ENCODE peak calls at places on chromosome 10, in seven cellular contexts. Q, J, T, B, H, K and F are unnamed samples.

GRCh38 chr10:101512741-101513140 is 75.3 kb downstream of the POLL start:
- DNase-seq in Q (no peak), J (no peak), T (no peak), B (no peak), H (no peak), K (no peak), F (no peak)

GRCh38 chr10:45423976-45424499 is 50.0 kb downstream of the ALOX5 start:
- DNase-seq in Q (no peak), J (no peak), T (no peak), B (no peak), H (no peak), K (no peak), F (peak; percentile 19)

GRCh38 chr10:86091216-86091615 is 275.4 kb downstream of the GRID1 start:
- DNase-seq in Q (no peak), J (no peak), T (no peak), B (no peak), H (no peak), K (no peak), F (no peak)

GRCh38 chr10:5643356-5643755 is 23.0 kb downstream of the ASB13 start:
- DNase-seq in Q (no peak), J (no peak), T (no peak), B (no peak), H (no peak), K (no peak), F (no peak)

GRCh38 chr10:69222157-69223027 is 2.3 kb downstream of the HKDC1 start:
- DNase-seq in Q (peak; percentile 29), J (peak; percentile 75), T (peak; percentile 79), B (no peak), H (peak; percentile 88), K (peak; percentile 28), F (peak; percentile 81)

GRCh38 chr10:30647089-30647488 is 17.5 kb upstream of the LYZL2 start:
- DNase-seq in Q (no peak), J (no peak), T (no peak), B (no peak), H (no peak), K (no peak), F (no peak)

GRCh38 chr10:91137822-91138221 is 82.6 kb upstream of the PCGF5 start:
- DNase-seq in Q (peak; percentile 57), J (no peak), T (no peak), B (no peak), H (no peak), K (no peak), F (no peak)

GRCh38 chr10:123402656-123403055 is 248.5 kb downstream of the BUB3 start:
- DNase-seq in Q (no peak), J (no peak), T (peak; percentile 58), B (no peak), H (no peak), K (peak; percentile 68), F (no peak)

GRCh38 chr10:77459905-77460304 is 177.7 kb downstream of the KCNMA1 start:
- DNase-seq in Q (no peak), J (no peak), T (no peak), B (no peak), H (no peak), K (no peak), F (no peak)

GRCh38 chr10:119416855-119417254 is 125.7 kb downstream of the RGS10 start:
- DNase-seq in Q (peak; percentile 68), J (peak; percentile 57), T (peak; percentile 74), B (peak; percentile 73), H (peak; percentile 62), K (peak; percentile 69), F (peak; percentile 95)

GRCh38 chr10:60048146-60048545 is 141.8 kb upstream of the CCDC6 start:
- DNase-seq in Q (peak; percentile 37), J (no peak), T (no peak), B (peak; percentile 54), H (no peak), K (no peak), F (peak; percentile 62)

GRCh38 chr10:45395554-45395953 is 21.5 kb downstream of the ALOX5 start:
- DNase-seq in Q (no peak), J (no peak), T (no peak), B (no peak), H (no peak), K (no peak), F (no peak)

GRCh38 chr10:61195219-61195618 is 251.2 kb upstream of the RHOBTB1 start:
- DNase-seq in Q (no peak), J (no peak), T (no peak), B (no peak), H (no peak), K (no peak), F (no peak)

GRCh38 chr10:22803201-22803895 is 89.0 kb upstream of the PIP4K2A start:
- DNase-seq in Q (no peak), J (no peak), T (no peak), B (no peak), H (no peak), K (no peak), F (no peak)

GRCh38 chr10:70903262-70903921 is 15.0 kb upstream of the PCBD1 start:
- DNase-seq in Q (peak; percentile 67), J (peak; percentile 58), T (peak; percentile 63), B (peak; percentile 78), H (no peak), K (no peak), F (peak; percentile 95)

GRCh38 chr10:12549297-12549696 is 199.9 kb downstream of the CAMK1D start:
- DNase-seq in Q (no peak), J (no peak), T (no peak), B (no peak), H (peak; percentile 39), K (no peak), F (no peak)

GRCh38 chr10:12631216-12631615 is 281.9 kb downstream of the CAMK1D start:
- DNase-seq in Q (no peak), J (no peak), T (peak; percentile 27), B (no peak), H (no peak), K (no peak), F (no peak)

GRCh38 chr10:46284286-46285229 is 2.2 kb upstream of the ANTXRL start:
- DNase-seq in Q (peak; percentile 86), J (peak; percentile 84), T (peak; percentile 89), B (peak; percentile 75), H (peak; percentile 67), K (peak; percentile 55), F (peak; percentile 95)

GRCh38 chr10:67815571-67816059 is 22.4 kb downstream of the DNAJC12 start:
- DNase-seq in Q (no peak), J (no peak), T (no peak), B (no peak), H (no peak), K (no peak), F (no peak)

GRCh38 chr10:69449841-69450240 is 1.4 kb upstream of the TSPAN15 start:
- DNase-seq in Q (peak; percentile 68), J (peak; percentile 42), T (peak; percentile 86), B (peak; percentile 76), H (peak; percentile 77), K (no peak), F (peak; percentile 78)

GRCh38 chr10:75035975-75036708 is 75.3 kb upstream of the SAMD8 start:
- DNase-seq in Q (no peak), J (no peak), T (peak; percentile 27), B (peak; percentile 37), H (no peak), K (no peak), F (no peak)

GRCh38 chr10:30373596-30374327 is 24.7 kb upstream of the MTPAP start:
- DNase-seq in Q (no peak), J (no peak), T (no peak), B (peak; percentile 41), H (peak; percentile 36), K (no peak), F (no peak)

GRCh38 chr10:35495521-35496238 is 109.5 kb upstream of the GJD4 start:
- DNase-seq in Q (no peak), J (no peak), T (peak; percentile 14), B (no peak), H (no peak), K (no peak), F (no peak)

GRCh38 chr10:14656052-14656451 is 118.6 kb downstream of the FAM107B start:
- DNase-seq in Q (no peak), J (no peak), T (no peak), B (no peak), H (no peak), K (no peak), F (no peak)